ENCODE peak calls at places on chromosomes 13 and 19, in ten cellular contexts. E is ascending aorta, J is breast epithelium, W is DND-41, U is fibroblast of lung, S is lower lobe of right lung, O is gastrocnemius medialis, I is tibial nerve, H is heart right ventricle, G is body of pancreas. V is an unnamed sample.

GRCh38 chr19:44142014-44142523 is 715 bp downstream of the ZNF234 start:
- DNase-seq in W (no peak), H (peak; percentile 7), E (no peak), I (no peak), S (no peak), G (peak; percentile 12), O (no peak), U (peak; percentile 44), J (no peak), V (peak; percentile 49)

GRCh38 chr19:17841810-17842662 is 5.7 kb downstream of the JAK3 start:
- DNase-seq in G (peak; percentile 74), U (peak; percentile 83), I (peak; percentile 65), S (peak; percentile 54), J (peak; percentile 46), O (peak; percentile 22), E (no peak), H (peak; percentile 76), W (peak; percentile 57), V (peak; percentile 78)

GRCh38 chr13:59673301-59673700 is 490.4 kb downstream of the DIAPH3 start:
- DNase-seq in G (no peak), W (no peak), J (no peak), H (no peak), E (no peak), U (peak; percentile 51), O (no peak), S (no peak), I (no peak), V (peak; percentile 40)

GRCh38 chr19:45754323-45754722 is 14.7 kb downstream of the SIX5 start:
- DNase-seq in G (no peak), E (no peak), J (no peak), W (no peak), U (no peak), H (no peak), I (no peak), O (no peak), S (no peak), V (no peak)

GRCh38 chr13:33150146-33150545 is 133.9 kb downstream of the KL start:
- DNase-seq in S (no peak), H (no peak), U (peak; percentile 34), O (no peak), G (peak; percentile 18), I (no peak), W (no peak), J (no peak), E (no peak), V (peak; percentile 42)

GRCh38 chr19:45600340-45600885 is 1.6 kb downstream of the GPR4 start:
- DNase-seq in J (no peak), I (no peak), W (no peak), E (no peak), U (no peak), H (no peak), S (no peak), G (no peak), O (no peak), V (no peak)

GRCh38 chr13:110455941-110456340 is 105.6 kb downstream of the RAB20 start:
- DNase-seq in J (peak; percentile 73), U (peak; percentile 70), H (peak; percentile 74), O (peak; percentile 74), G (peak; percentile 84), I (peak; percentile 71), S (peak; percentile 86), E (no peak), W (peak; percentile 73), V (peak; percentile 75)

GRCh38 chr13:79679334-79679733 is 198.4 kb downstream of the NDFIP2 start:
- DNase-seq in J (peak; percentile 30), O (peak; percentile 68), W (peak; percentile 58), E (no peak), H (peak; percentile 77), S (peak; percentile 71), U (peak; percentile 77), I (peak; percentile 66), G (peak; percentile 85), V (peak; percentile 85)

GRCh38 chr19:51750381-51751124 is 1.1 kb downstream of the FPR1 start:
- DNase-seq in O (no peak), J (no peak), U (no peak), H (no peak), G (no peak), E (no peak), W (no peak), I (no peak), S (no peak), V (no peak)

GRCh38 chr19:38321646-38322323 is 2.1 kb downstream of the KCNK6 start:
- DNase-seq in I (no peak), W (no peak), O (no peak), E (no peak), U (peak; percentile 25), J (no peak), S (no peak), G (peak; percentile 50), H (peak; percentile 84), V (peak; percentile 90)

GRCh38 chr19:44596428-44597130 is 16.8 kb upstream of the IGSF23 start:
- DNase-seq in O (no peak), J (no peak), S (no peak), H (no peak), U (no peak), G (no peak), E (no peak), W (no peak), I (no peak), V (no peak)

DNA sequence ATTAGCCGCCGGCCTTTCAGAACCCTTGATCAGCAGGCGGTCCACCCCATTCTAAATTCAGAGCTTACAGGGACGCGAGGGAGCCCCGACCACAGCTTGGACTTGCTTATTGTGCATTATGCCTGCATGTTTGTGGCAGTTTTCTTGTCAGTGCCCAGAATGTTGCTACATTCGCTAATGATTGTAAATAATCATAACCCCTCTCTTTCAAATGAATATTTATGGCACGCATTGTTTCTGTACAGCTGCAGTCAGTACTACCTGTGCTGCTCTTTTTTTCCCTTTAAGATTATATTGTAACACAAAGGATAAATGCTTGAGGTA is 321 bp upstream of the VPS36 start:
- DNase-seq in G (no peak), W (no peak), U (no peak), S (no peak), J (no peak), H (no peak), I (no peak), O (no peak), E (no peak), V (no peak)
- TF ChIP-seq CTCF in G (no peak), W (no peak), U (no peak), S (no peak), J (no peak), H (peak; percentile 5), I (no peak), O (no peak), E (no peak), V (no peak)

DNA sequence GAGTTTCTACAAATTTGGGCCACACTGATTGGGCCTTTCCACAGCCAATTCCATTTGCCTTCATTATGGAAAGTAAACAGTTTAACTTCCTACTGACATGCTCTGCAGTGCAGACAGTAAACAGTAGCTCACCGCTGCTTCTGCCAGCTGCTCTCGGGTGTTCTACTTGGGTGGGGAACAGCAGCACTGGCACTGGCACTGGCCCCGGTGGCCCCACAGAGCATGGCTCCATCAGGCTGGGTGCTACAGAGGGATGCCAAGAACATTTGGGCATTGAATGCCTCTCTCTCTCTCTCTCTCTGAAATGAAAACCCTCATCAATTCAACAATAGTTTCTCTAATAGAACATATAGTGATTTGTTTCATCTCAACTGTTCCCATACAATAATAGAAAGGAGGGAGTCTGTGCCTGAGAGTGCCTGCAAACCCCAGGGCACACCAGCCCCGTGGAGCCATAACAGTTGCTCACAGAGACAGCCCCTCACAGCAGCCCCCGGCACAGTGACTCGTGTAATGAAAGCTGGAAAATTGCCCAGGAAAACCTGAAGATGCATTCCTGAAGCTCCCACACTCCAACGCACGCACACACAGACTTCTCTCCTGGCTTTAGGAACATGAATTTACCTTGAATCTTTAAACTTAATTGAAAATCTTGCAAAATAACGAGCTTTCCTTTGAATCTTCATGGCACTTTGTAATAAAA is 38.2 kb upstream of the GJB6 start:
- DNase-seq in E (no peak), H (no peak), I (no peak), S (no peak), G (no peak), J (no peak), O (no peak), W (no peak), U (no peak), V (no peak)
- H3K4me3 ChIP-seq in E (no peak overlapping the region), H (no peak overlapping the region), I (no peak overlapping the region), S (no peak overlapping the region), G (no peak overlapping the region), J (no peak overlapping the region), O (no peak overlapping the region), W (no peak overlapping the region), U (no peak overlapping the region), V (no peak overlapping the region)

DNA sequence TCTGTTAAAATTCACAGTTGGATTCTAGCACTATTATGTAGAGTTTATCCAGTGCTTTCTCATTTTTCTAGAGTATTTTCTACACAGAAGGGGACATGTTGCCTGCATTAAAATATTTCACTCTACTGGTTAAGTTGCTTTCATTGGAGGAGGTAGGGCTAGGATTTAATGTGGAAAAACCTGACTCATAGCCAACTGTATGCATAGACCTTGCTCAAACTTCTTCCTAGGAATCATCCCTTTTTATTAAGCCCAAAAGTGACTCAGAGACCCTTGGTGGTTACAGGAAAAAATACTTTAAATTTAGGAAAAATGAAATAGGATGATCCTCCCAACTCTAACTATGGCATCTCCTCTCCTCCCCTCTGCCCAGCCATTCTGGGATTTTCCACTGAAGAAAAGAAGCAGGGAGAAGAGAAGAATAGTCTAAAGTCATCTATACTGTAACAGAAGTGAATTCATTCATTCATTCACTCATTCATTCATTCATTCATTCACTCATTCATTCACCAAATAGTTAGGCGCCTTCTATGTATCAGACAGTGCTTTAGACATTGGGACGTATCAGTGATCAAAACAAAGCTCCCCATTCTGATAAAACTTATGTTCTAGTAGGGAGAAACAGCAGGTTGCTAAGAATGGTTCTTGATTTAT is 109.0 kb upstream of the HTR2A start:
- DNase-seq in W (no peak), E (no peak), H (no peak), I (no peak), O (no peak), J (no peak), U (no peak), G (no peak), S (no peak), V (no peak)
- TF ChIP-seq CTCF in W (no peak), E (no peak), H (no peak), I (no peak), O (no peak), J (no peak), U (no peak), G (no peak), S (no peak), V (no peak)

DNA sequence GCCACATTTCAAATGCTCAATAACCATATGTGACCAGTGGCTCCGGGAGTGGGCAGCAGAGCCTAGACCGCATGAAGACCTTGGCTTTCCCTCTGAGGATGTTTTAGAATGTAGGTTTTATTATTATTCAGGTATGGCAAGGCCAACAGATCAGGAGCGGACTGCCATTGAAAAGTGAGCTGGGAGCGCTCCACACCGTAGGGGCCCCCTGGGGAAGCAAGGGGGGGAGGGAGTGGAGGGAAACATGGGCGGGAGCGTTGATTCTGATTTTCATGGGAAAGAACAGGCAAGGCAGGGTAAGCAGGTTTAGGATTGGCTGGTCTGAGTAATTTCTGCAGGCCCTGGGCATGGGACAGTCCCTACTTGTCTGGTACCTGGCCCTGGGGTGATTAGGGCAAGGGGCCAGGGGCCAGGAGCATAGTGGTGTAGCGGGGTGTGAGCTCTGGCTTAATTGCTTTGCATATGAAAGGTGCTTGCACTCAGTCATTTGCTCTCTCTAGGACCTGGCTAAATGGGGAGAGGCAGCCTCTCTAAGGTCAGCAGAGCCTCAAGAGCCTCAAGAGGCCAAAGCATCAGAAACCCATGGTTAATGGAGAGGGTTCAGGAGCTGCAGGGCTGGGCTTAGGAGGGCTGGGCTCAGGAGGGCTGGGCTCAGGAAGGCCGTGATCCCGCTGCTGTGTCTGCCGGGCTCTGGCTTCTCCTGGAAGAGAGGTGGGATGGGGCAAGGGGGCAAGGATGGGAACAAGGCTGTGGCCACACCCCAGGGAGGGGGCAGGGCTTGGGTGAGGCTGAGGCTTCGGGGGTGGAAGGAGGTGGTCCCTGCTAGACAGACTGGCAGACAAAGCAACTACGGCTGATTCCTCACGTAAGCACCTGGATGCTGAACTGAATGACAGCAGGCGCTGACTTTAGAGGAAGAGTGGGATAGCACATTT is 82.0 kb upstream of the WASF3 start:
- DNase-seq in S (no peak), W (no peak), E (no peak), J (no peak), O (no peak), U (no peak), I (no peak), G (no peak), H (no peak), V (no peak)
- H3K4me3 ChIP-seq in S (no peak overlapping the region), W (no peak overlapping the region), E (no peak overlapping the region), J (peak overlapping the region; percentile 38), O (no peak overlapping the region), U (no peak overlapping the region), I (peak overlapping the region; percentile 49), G (no peak overlapping the region), H (peak overlapping the region; percentile 49), V (peak overlapping the region; percentile 49)

V was measured in fibroblast of the aortic adventitia.